ENCODE peak calls at places on chromosomes 5 and 9, in five cellular contexts. F is ovary, I is A673, E is transverse colon, T is epithelial cell of esophagus. K is an unnamed sample.
A peak's percentile ranks its signal among the peaks of the same experiment; 100 is the strongest.

GRCh38 chr5:38650540-38651275 is 94.3 kb upstream of the LIFR start:
- DNase-seq in I (peak; percentile 37), F (no peak), T (peak; percentile 46), E (no peak), K (no peak)

GRCh38 chr5:1105350-1106265 is 6.3 kb downstream of the SLC12A7 start:
- DNase-seq in F (no peak), E (peak; percentile 88), I (no peak), T (no peak), K (peak; percentile 89)

GRCh38 chr5:106876665-106877194 is 794.0 kb downstream of the EFNA5 start:
- DNase-seq in F (no peak), E (no peak), I (peak; percentile 17), T (peak; percentile 32), K (no peak)

GRCh38 chr5:72956324-72957140 is 691 bp downstream of the FCHO2 start:
- DNase-seq in I (peak; percentile 36), F (peak; percentile 71), E (peak; percentile 51), T (peak; percentile 54), K (peak; percentile 68)

GRCh38 chr9:121253162-121253561 is 14.8 kb upstream of the GSN start:
- DNase-seq in E (no peak), F (no peak), I (no peak), T (no peak), K (no peak)

GRCh38 chr9:130432796-130433167 is 12.0 kb upstream of the ASS1 start:
- DNase-seq in I (no peak), E (no peak), T (no peak), F (no peak), K (peak; percentile 45)

GRCh38 chr5:134568339-134568700 is 42.9 kb downstream of the JADE2 start:
- DNase-seq in F (no peak), I (no peak), E (no peak), T (no peak), K (no peak)

GRCh38 chr5:102889033-102889432 is 133.9 kb downstream of the PAM start:
- DNase-seq in T (no peak), E (no peak), F (no peak), I (no peak), K (no peak)

GRCh38 chr5:33091571-33092363 is 349.0 kb upstream of the TARS1 start:
- DNase-seq in I (no peak), T (peak; percentile 24), F (no peak), E (no peak), K (no peak)

GRCh38 chr5:25694805-25695204 is 1050.0 kb upstream of the CDH10 start:
- DNase-seq in E (no peak), F (no peak), T (no peak), I (no peak), K (no peak)

GRCh38 chr5:98940586-98940985 is 11.8 kb upstream of the CHD1 start:
- DNase-seq in E (no peak), T (no peak), I (no peak), F (no peak), K (no peak)

GRCh38 chr5:131381011-131381410 is 117.2 kb downstream of the CDC42SE2 start:
- DNase-seq in E (no peak), I (peak; percentile 12), F (no peak), T (no peak), K (no peak)

GRCh38 chr9:131641618-131642495 is 96.5 kb downstream of the PRRT1B start:
- DNase-seq in F (no peak), E (peak; percentile 68), T (no peak), I (peak; percentile 16), K (peak; percentile 70)

GRCh38 chr9:126722252-126722921 is 82.5 kb upstream of the ZBTB43 start:
- DNase-seq in I (peak; percentile 91), F (peak; percentile 65), E (peak; percentile 84), T (peak; percentile 88), K (peak; percentile 91)

GRCh38 chr9:18543406-18543965 is 69.5 kb downstream of the ADAMTSL1 start:
- DNase-seq in T (peak; percentile 32), F (no peak), E (no peak), I (no peak), K (no peak)

GRCh38 chr9:135500071-135500524 is 384 bp upstream of the MRPS2 start:
- DNase-seq in E (no peak), I (no peak), F (no peak), T (no peak), K (no peak)

GRCh38 chr5:127647361-127647958 is 1.4 kb upstream of the CTXN3 start:
- DNase-seq in E (no peak), I (no peak), F (no peak), T (peak; percentile 25), K (no peak)

GRCh38 chr9:137073992-137074399 is 3.3 kb upstream of the UAP1L1 start:
- DNase-seq in I (no peak), E (no peak), F (no peak), T (no peak), K (no peak)
- TF ChIP-seq CTCF in I (no peak), E (no peak), F (no peak), T (no peak), K (no peak)

GRCh38 chr9:77449177-77450092 is 198.7 kb downstream of the GNA14 start:
- DNase-seq in T (peak; percentile 99), E (no peak), I (peak; percentile 48), F (no peak), K (no peak)
- TF ChIP-seq CTCF in T (peak; percentile 2), E (no peak), I (peak; percentile 50), F (no peak), K (no peak)

DNA sequence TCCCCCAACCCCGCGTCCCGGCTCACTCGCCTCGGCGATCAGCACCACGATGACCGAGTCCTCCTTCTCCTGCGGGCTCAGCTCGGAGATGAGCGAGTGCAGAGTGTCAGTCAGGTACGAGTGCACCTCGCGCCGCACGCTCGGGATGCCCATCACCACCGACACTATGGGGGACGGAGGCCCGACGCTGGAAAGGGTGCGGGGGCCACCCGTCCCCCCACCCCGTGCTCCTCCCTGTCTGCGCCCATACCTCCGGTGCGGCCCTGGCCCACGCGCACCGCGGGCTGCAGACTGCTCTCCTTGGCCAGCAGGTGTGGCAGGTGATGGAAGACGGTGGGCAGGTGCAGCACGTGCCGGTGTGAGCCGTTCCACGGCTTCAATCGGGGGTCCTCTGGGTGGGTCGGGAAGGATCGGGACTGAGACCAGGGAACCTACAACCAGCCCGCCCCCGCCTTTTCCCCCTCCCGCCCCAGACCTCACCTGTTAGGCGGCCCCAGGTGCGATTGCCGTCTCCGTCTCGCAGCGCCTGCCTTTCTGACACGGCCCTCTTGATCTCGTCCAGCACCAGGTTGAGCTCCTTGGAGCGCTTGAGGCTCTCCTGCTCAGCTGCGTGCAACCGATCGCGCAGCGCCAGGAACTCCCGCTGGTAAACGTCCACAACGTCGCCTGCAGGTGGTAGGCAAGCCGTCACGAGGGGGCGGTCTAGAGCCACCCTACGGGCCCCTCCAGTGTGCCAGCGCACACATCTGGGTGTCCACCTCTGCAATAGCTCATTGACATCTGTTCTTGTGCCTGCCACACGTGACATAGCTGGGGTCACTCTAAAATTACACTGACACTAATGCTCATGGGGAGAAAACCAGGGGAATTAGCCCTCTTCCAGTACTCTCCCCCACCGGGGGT is 5.1 kb downstream of the MGAT4B start:
- DNase-seq in E (peak; percentile 88), F (peak; percentile 87), I (peak; percentile 75), T (peak; percentile 73), K (peak; percentile 88)
- TF ChIP-seq CTCF in E (peak; percentile 67), F (no peak), I (peak; percentile 80), T (peak; percentile 75), K (peak; percentile 55)

GRCh38 chr5:56481998-56482698 is 249.0 kb upstream of the ANKRD55 start:
- DNase-seq in F (no peak), T (no peak), I (no peak), E (no peak), K (no peak)
- TF ChIP-seq CTCF in F (no peak), T (no peak), I (no peak), E (no peak), K (no peak)

GRCh38 chr9:132694144-132694543 is 23.9 kb downstream of the GTF3C4 start:
- DNase-seq in E (no peak), F (no peak), T (peak; percentile 52), I (no peak), K (no peak)
- TF ChIP-seq CTCF in E (no peak), F (no peak), T (peak; percentile 30), I (peak; percentile 12), K (no peak)

DNA sequence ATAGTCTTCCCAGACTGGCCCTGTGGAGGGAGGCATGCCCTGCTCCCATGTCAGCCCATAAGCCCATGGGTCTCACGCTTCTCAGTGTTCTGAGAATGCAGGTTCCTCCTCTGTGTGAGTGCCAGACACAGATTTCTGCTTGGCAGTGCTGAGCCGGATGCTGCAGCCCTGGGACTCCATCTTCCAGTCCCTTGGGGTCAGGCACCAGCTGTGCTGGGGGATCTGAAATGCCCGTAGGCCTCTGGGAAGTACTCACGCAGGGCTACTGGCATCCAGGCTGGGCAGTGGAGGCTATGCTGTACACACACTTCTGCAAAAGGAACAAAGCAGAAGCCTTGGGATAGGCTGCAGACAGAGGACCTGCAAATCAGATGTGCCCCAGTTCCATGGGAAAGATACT is 1944.6 kb downstream of the EFNA5 start:
- DNase-seq in I (no peak), F (no peak), T (no peak), E (no peak), K (no peak)
- TF ChIP-seq CTCF in I (no peak), F (no peak), T (no peak), E (no peak), K (no peak)

GRCh38 chr5:101590384-101590783 is 687.3 kb upstream of the ST8SIA4 start:
- DNase-seq in I (peak; percentile 5), E (no peak), F (no peak), T (peak; percentile 3), K (no peak)
- TF ChIP-seq CTCF in I (peak; percentile 30), E (no peak), F (no peak), T (peak; percentile 38), K (no peak)

GRCh38 chr5:91443761-91444467 is 60.8 kb upstream of the ARRDC3 start:
- DNase-seq in I (no peak), E (no peak), T (peak; percentile 23), F (no peak), K (no peak)

DNA sequence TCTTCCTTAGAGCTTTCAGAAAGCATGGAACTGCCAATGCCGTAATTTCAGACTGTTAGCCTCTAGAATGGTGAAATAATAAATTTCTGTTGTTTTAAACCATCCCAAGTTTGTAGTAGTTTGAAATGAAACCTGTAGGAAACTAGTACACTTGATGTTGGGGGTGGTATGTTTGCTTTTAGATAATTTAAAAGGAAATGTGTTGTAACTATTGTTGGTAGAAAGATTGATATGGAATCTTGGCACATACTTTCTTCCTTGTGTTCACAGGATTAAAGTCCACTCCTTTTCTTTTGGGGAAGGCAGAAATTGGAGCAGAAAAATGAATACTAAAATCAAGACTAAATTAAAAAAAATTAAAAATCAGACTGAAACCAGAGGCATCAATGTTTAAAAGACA is 66.0 kb upstream of the ARRDC3 start:
- DNase-seq in T (no peak), E (no peak), F (no peak), I (no peak), K (no peak)
- TF ChIP-seq CTCF in T (no peak), E (no peak), F (no peak), I (no peak), K (no peak)

K was measured in mucosa of descending colon.